ENCODE peak calls at places on chromosomes 11 and 22, in eight cellular contexts. B, K, H, M, X, J, N and I are unnamed samples.

GRCh38 chr11:71349627-71350026 is 97.2 kb upstream of the SHANK2 start:
- DNase-seq in B (no peak), K (no peak), H (no peak), M (no peak), X (no peak), J (no peak), N (no peak), I (no peak)

GRCh38 chr22:26592368-26593015 is 2.6 kb upstream of the TPST2 start:
- DNase-seq in B (peak), K (peak), H (no peak), M (no peak), X (no peak), J (no peak), N (no peak), I (no peak)

GRCh38 chr11:35955636-35956035 is 11.8 kb downstream of the LDLRAD3 start:
- DNase-seq in B (no peak), K (no peak), H (no peak), M (no peak), X (no peak), J (no peak), N (no peak), I (no peak)

GRCh38 chr22:26474687-26475086 is 8.9 kb downstream of the HPS4 start:
- DNase-seq in B (no peak), K (no peak), H (no peak), M (no peak), X (no peak), J (no peak), N (no peak), I (peak)

GRCh38 chr22:39927544-39927943 is 26.7 kb downstream of the GRAP2 start:
- DNase-seq in B (no peak), K (no peak), H (no peak), M (no peak), X (no peak), J (no peak), N (no peak), I (no peak)

GRCh38 chr11:32340181-32340580 is 95.2 kb downstream of the WT1 start:
- DNase-seq in B (no peak), K (no peak), H (no peak), M (no peak), X (no peak), J (no peak), N (no peak), I (no peak)

GRCh38 chr11:114133548-114134329 is 74.2 kb downstream of the ZBTB16 start:
- DNase-seq in B (no peak), K (no peak), H (no peak), M (no peak), X (no peak), J (no peak), N (no peak), I (peak)

GRCh38 chr11:4551346-4551979 is 6.5 kb downstream of the OR52M1 start:
- DNase-seq in B (no peak), K (no peak), H (peak), M (peak), X (no peak), J (no peak), N (no peak), I (no peak)

GRCh38 chr11:35163209-35163608 is 24.2 kb downstream of the CD44 start:
- DNase-seq in B (no peak), K (no peak), H (no peak), M (no peak), X (no peak), J (no peak), N (no peak), I (no peak)

GRCh38 chr11:74327076-74327475 is 15.6 kb upstream of the P4HA3 start:
- DNase-seq in B (no peak), K (no peak), H (no peak), M (no peak), X (no peak), J (no peak), N (no peak), I (no peak)

GRCh38 chr11:19200410-19201201 is 1.2 kb downstream of the CSRP3 start:
- DNase-seq in B (peak), K (no peak), H (peak), M (no peak), X (no peak), J (no peak), N (peak), I (peak)

GRCh38 chr11:115643491-115643995 is 139.3 kb upstream of the CADM1 start:
- DNase-seq in B (no peak), K (no peak), H (no peak), M (peak), X (no peak), J (no peak), N (no peak), I (no peak)

DNA sequence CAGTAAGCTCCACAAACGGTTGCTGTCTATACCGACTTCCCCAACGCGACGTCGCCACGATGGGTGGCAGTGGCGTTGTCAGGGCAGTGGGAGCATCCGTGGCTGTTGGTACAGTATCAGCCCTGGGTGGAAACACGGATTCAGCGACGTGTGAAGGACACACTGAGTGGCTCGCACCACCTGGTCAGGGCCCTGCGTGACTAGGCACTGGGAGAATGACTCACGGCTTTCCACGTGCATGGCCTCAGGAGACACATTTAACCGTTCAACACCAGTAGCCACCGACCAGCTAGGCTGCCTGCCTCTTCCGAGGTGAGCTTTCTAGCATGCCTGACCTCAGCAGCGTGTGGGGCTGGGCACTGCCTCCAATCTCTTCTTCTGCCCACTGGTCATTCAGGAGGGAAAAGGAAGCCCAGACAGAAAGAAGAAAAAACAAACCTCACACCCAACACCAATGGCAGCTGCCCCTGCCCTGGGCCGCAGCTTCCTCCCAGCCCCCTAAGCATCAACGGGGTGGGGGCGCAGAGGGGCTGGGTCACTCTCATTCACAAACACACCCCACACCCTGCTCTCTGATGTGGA is 59.0 kb downstream of the MYH9 start:
- DNase-seq in B (peak), K (no peak), H (peak), M (peak), X (peak), J (no peak), N (peak), I (peak)
- H3K4me3 ChIP-seq in B (no peak), K (no peak), H (no peak), M (no peak), X (no peak), J (peak), N (no peak), I (no peak)

DNA sequence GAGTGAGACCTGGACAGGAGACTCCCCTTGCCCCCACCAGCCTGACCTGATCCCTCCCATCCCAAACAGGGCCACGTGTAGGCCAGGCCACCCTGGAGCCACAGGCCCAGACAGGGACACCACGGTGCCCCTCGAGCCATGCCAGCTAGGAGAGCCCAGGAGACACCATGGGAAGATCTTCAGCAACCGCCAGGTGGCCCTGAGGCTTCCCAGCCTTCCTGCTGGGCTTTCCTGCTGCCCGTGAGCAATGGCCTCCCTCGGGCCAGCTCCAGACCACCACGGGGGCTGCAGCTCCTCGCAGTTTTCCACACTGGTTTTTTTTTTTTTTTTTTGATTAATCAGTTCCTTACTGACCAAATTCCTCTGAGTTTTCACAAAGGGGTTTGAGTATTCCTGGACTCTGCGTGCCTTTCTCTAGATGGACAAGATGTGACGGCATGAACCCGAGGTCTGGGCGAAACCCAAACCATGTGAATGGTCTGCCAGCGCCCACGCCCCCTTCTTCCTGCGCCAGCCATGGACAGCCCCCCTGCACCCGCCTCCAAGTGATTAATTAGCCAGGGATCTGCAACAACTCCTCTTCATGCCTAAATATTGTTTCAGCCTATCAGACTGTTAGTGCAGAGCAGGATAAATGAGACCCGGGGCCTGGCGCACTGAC is 40.9 kb downstream of the TBX1 start:
- DNase-seq in B (no peak), K (no peak), H (no peak), M (peak), X (no peak), J (no peak), N (no peak), I (peak)
- TF ChIP-seq CTCF in B (no peak), K (no peak), H (no peak), M (no peak), X (no peak), J (no peak), N (no peak), I (peak)

GRCh38 chr22:25449781-25450317 is 114.6 kb upstream of the GRK3 start:
- DNase-seq in B (no peak), K (no peak), H (no peak), M (no peak), X (no peak), J (no peak), N (no peak), I (no peak)
- H3K4me3 ChIP-seq in B (no peak), K (no peak), H (no peak), M (no peak), X (no peak), J (no peak), N (peak), I (no peak)

DNA sequence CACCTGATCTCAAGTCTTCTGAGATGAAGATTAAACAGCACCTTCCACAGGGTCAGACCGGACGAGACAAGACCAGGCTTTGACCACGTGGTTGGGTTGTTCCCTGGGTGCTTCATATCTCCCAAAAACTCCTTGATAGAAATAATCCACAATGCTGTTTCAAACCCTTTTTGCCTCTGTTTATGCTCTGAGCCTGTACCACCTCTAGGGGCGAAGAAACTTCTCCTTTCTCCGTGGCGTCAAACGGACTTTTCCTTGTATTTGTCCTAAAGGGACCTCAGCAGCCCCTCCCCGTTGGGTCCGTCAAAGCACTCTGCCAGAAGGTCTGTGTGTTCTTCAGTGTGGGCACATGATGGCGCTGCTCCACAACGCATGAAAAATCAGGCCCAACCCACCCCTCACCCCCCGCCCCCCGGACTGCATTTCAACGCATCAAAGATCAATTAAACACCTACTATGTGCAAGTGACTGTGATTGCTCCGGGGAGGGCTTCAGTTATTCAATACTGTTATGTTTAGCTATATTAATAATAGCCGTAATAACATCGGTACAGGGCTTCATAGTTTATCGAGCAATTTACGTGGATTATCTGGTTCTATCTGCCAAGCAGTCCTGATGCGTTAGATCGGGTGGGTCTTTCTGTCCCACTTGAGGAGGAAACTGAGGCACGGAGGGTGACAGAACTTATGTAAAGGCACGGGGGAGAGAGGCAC is 17.3 kb upstream of the EIF3D start:
- DNase-seq in B (no peak), K (no peak), H (peak), M (no peak), X (peak), J (no peak), N (no peak), I (peak)
- TF ChIP-seq CTCF in B (peak), K (peak), H (peak), M (no peak), X (peak), J (peak), N (peak), I (peak)

DNA sequence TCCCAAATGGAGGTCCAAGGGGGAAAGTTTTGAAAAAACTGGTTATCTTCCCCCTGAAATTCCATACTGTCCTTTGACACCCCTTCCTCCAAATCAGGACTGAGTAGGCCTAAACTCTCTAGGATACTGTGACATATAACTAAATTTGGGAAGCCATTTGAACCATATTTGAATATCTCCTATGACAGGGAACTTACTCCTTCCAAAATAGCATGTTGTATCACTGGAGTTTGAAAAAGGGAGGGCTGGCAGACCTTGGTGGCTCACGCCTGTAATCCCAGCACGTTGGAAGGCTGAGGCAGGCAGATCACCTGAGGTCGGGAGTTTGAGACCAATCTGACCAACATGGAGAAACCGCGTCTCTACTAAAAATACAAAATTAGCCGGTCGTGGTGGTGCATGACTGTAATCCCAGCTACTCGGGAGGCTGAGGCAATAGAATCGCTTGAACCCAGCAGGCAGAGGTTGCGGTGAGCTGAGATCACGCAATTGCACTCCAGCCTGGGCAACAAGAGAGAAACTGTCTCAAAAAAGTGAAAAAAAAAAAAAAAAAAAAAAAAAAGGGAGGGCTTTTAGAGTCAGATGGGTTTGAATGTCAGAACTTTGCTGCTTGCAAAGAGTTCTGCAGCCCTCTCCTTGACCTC is 42.4 kb downstream of the PIK3C2A start:
- DNase-seq in B (no peak), K (no peak), H (no peak), M (no peak), X (no peak), J (no peak), N (no peak), I (no peak)
- H3K4me3 ChIP-seq in B (no peak), K (no peak), H (no peak), M (no peak), X (no peak), J (no peak), N (no peak), I (no peak)

GRCh38 chr22:30575011-30575671 is 676 bp upstream of the GAL3ST1 start:
- DNase-seq in B (peak), K (no peak), H (peak), M (no peak), X (peak), J (peak), N (peak), I (peak)
- TF ChIP-seq CTCF in B (no peak), K (no peak), H (no peak), M (no peak), X (peak), J (no peak), N (no peak), I (peak)

GRCh38 chr11:60724420-60724819 is at the start of gene MS4A18:
- DNase-seq in B (no peak), K (no peak), H (no peak), M (no peak), X (no peak), J (no peak), N (no peak), I (no peak)
- H3K4me3 ChIP-seq in B (no peak), K (no peak), H (no peak), M (no peak), X (no peak), J (no peak), N (no peak), I (no peak)